ENCODE peak calls at places on chromosomes 12 and 14, in nine cellular contexts. One of them, this sample, is unnamed.

GRCh38 chr14:64680013-64680674 is 24.1 kb upstream of the PLEKHG3 start:
- DNase-seq in ELR: no peak
- DNase-seq in fibroblast of gingiva: no peak
- DNase-seq in NCI-H460: no peak
- DNase-seq in stimulated activated CD4-positive, alpha-beta T cell treated with anti-CD3 and anti-CD28 coated beads, Interleukin-12 subunit alpha, Interleukin-12 subunit beta, amount 100 ng/mL, for 24 hours: no peak
- DNase-seq in astrocyte of the spinal cord: no peak
- DNase-seq in AG04450: no peak
- DNase-seq in GOT3: peak; percentile 0
- DNase-seq in stimulated activated CD8-positive, alpha-beta memory T cell treated with anti-CD3 and anti-CD28 coated beads, Interleukin-12 subunit alpha, Interleukin-12 subunit beta, amount 100 ng/mL, for 4 hours: no peak
- DNase-seq in this sample: no peak

GRCh38 chr12:111409403-111410228 is 3.9 kb downstream of the SH2B3 start:
- DNase-seq in ELR: peak; percentile 93
- DNase-seq in fibroblast of gingiva: peak; percentile 88
- DNase-seq in NCI-H460: peak; percentile 91
- DNase-seq in stimulated activated CD4-positive, alpha-beta T cell treated with anti-CD3 and anti-CD28 coated beads, Interleukin-12 subunit alpha, Interleukin-12 subunit beta, amount 100 ng/mL, for 24 hours: no peak
- DNase-seq in astrocyte of the spinal cord: peak; percentile 90
- DNase-seq in AG04450: no peak
- DNase-seq in GOT3: no peak
- DNase-seq in stimulated activated CD8-positive, alpha-beta memory T cell treated with anti-CD3 and anti-CD28 coated beads, Interleukin-12 subunit alpha, Interleukin-12 subunit beta, amount 100 ng/mL, for 4 hours: no peak
- DNase-seq in this sample: no peak

GRCh38 chr12:130351331-130351730 is 13.6 kb downstream of the PIWIL1 start:
- DNase-seq in ELR: no peak
- DNase-seq in fibroblast of gingiva: no peak
- DNase-seq in NCI-H460: no peak
- DNase-seq in stimulated activated CD4-positive, alpha-beta T cell treated with anti-CD3 and anti-CD28 coated beads, Interleukin-12 subunit alpha, Interleukin-12 subunit beta, amount 100 ng/mL, for 24 hours: no peak
- DNase-seq in astrocyte of the spinal cord: no peak
- DNase-seq in AG04450: no peak
- DNase-seq in GOT3: no peak
- DNase-seq in stimulated activated CD8-positive, alpha-beta memory T cell treated with anti-CD3 and anti-CD28 coated beads, Interleukin-12 subunit alpha, Interleukin-12 subunit beta, amount 100 ng/mL, for 4 hours: no peak
- DNase-seq in this sample: no peak

GRCh38 chr12:48796976-48797375 is 8.1 kb upstream of the ADCY6 start:
- DNase-seq in ELR: peak; percentile 44
- DNase-seq in fibroblast of gingiva: no peak
- DNase-seq in NCI-H460: no peak
- DNase-seq in stimulated activated CD4-positive, alpha-beta T cell treated with anti-CD3 and anti-CD28 coated beads, Interleukin-12 subunit alpha, Interleukin-12 subunit beta, amount 100 ng/mL, for 24 hours: no peak
- DNase-seq in astrocyte of the spinal cord: no peak
- DNase-seq in AG04450: no peak
- DNase-seq in GOT3: no peak
- DNase-seq in stimulated activated CD8-positive, alpha-beta memory T cell treated with anti-CD3 and anti-CD28 coated beads, Interleukin-12 subunit alpha, Interleukin-12 subunit beta, amount 100 ng/mL, for 4 hours: no peak
- DNase-seq in this sample: no peak

GRCh38 chr12:122106891-122107660 is 28.5 kb downstream of the MLXIP start:
- DNase-seq in ELR: peak; percentile 88
- DNase-seq in fibroblast of gingiva: no peak
- DNase-seq in NCI-H460: no peak
- DNase-seq in stimulated activated CD4-positive, alpha-beta T cell treated with anti-CD3 and anti-CD28 coated beads, Interleukin-12 subunit alpha, Interleukin-12 subunit beta, amount 100 ng/mL, for 24 hours: no peak
- DNase-seq in astrocyte of the spinal cord: peak; percentile 86
- DNase-seq in AG04450: no peak
- DNase-seq in GOT3: no peak
- DNase-seq in stimulated activated CD8-positive, alpha-beta memory T cell treated with anti-CD3 and anti-CD28 coated beads, Interleukin-12 subunit alpha, Interleukin-12 subunit beta, amount 100 ng/mL, for 4 hours: no peak
- DNase-seq in this sample: no peak

GRCh38 chr12:57813111-57813970 is 5.2 kb downstream of the AVIL start:
- DNase-seq in ELR: no peak
- DNase-seq in fibroblast of gingiva: no peak
- DNase-seq in NCI-H460: no peak
- DNase-seq in stimulated activated CD4-positive, alpha-beta T cell treated with anti-CD3 and anti-CD28 coated beads, Interleukin-12 subunit alpha, Interleukin-12 subunit beta, amount 100 ng/mL, for 24 hours: no peak
- DNase-seq in astrocyte of the spinal cord: peak; percentile 28
- DNase-seq in AG04450: no peak
- DNase-seq in GOT3: no peak
- DNase-seq in stimulated activated CD8-positive, alpha-beta memory T cell treated with anti-CD3 and anti-CD28 coated beads, Interleukin-12 subunit alpha, Interleukin-12 subunit beta, amount 100 ng/mL, for 4 hours: no peak
- DNase-seq in this sample: no peak

GRCh38 chr12:109951136-109951535 is 45.0 kb downstream of the GIT2 start:
- DNase-seq in ELR: peak; percentile 95
- DNase-seq in fibroblast of gingiva: peak; percentile 50
- DNase-seq in NCI-H460: no peak
- DNase-seq in stimulated activated CD4-positive, alpha-beta T cell treated with anti-CD3 and anti-CD28 coated beads, Interleukin-12 subunit alpha, Interleukin-12 subunit beta, amount 100 ng/mL, for 24 hours: no peak
- DNase-seq in astrocyte of the spinal cord: peak; percentile 89
- DNase-seq in AG04450: peak; percentile 78
- DNase-seq in GOT3: no peak
- DNase-seq in stimulated activated CD8-positive, alpha-beta memory T cell treated with anti-CD3 and anti-CD28 coated beads, Interleukin-12 subunit alpha, Interleukin-12 subunit beta, amount 100 ng/mL, for 4 hours: no peak
- DNase-seq in this sample: no peak

GRCh38 chr12:100356646-100357223 is at the start of gene SLC17A8:
- DNase-seq in ELR: no peak
- DNase-seq in fibroblast of gingiva: no peak
- DNase-seq in NCI-H460: no peak
- DNase-seq in stimulated activated CD4-positive, alpha-beta T cell treated with anti-CD3 and anti-CD28 coated beads, Interleukin-12 subunit alpha, Interleukin-12 subunit beta, amount 100 ng/mL, for 24 hours: no peak
- DNase-seq in astrocyte of the spinal cord: no peak
- DNase-seq in AG04450: no peak
- DNase-seq in GOT3: no peak
- DNase-seq in stimulated activated CD8-positive, alpha-beta memory T cell treated with anti-CD3 and anti-CD28 coated beads, Interleukin-12 subunit alpha, Interleukin-12 subunit beta, amount 100 ng/mL, for 4 hours: no peak
- DNase-seq in this sample: no peak

GRCh38 chr12:47280543-47281330 is 201.0 kb upstream of the AMIGO2 start:
- DNase-seq in ELR: no peak
- DNase-seq in fibroblast of gingiva: no peak
- DNase-seq in NCI-H460: no peak
- DNase-seq in stimulated activated CD4-positive, alpha-beta T cell treated with anti-CD3 and anti-CD28 coated beads, Interleukin-12 subunit alpha, Interleukin-12 subunit beta, amount 100 ng/mL, for 24 hours: no peak
- DNase-seq in astrocyte of the spinal cord: no peak
- DNase-seq in AG04450: no peak
- DNase-seq in GOT3: no peak
- DNase-seq in stimulated activated CD8-positive, alpha-beta memory T cell treated with anti-CD3 and anti-CD28 coated beads, Interleukin-12 subunit alpha, Interleukin-12 subunit beta, amount 100 ng/mL, for 4 hours: no peak
- DNase-seq in this sample: no peak

GRCh38 chr12:67546718-67547117 is 101.8 kb upstream of the DYRK2 start:
- DNase-seq in ELR: no peak
- DNase-seq in fibroblast of gingiva: no peak
- DNase-seq in NCI-H460: no peak
- DNase-seq in stimulated activated CD4-positive, alpha-beta T cell treated with anti-CD3 and anti-CD28 coated beads, Interleukin-12 subunit alpha, Interleukin-12 subunit beta, amount 100 ng/mL, for 24 hours: no peak
- DNase-seq in astrocyte of the spinal cord: no peak
- DNase-seq in AG04450: no peak
- DNase-seq in GOT3: no peak
- DNase-seq in stimulated activated CD8-positive, alpha-beta memory T cell treated with anti-CD3 and anti-CD28 coated beads, Interleukin-12 subunit alpha, Interleukin-12 subunit beta, amount 100 ng/mL, for 4 hours: no peak
- DNase-seq in this sample: no peak

GRCh38 chr14:61257469-61258057 is 23.6 kb downstream of the TMEM30B start:
- DNase-seq in ELR: no peak
- DNase-seq in fibroblast of gingiva: no peak
- DNase-seq in NCI-H460: no peak
- DNase-seq in stimulated activated CD4-positive, alpha-beta T cell treated with anti-CD3 and anti-CD28 coated beads, Interleukin-12 subunit alpha, Interleukin-12 subunit beta, amount 100 ng/mL, for 24 hours: no peak
- DNase-seq in astrocyte of the spinal cord: no peak
- DNase-seq in AG04450: no peak
- DNase-seq in GOT3: no peak
- DNase-seq in stimulated activated CD8-positive, alpha-beta memory T cell treated with anti-CD3 and anti-CD28 coated beads, Interleukin-12 subunit alpha, Interleukin-12 subunit beta, amount 100 ng/mL, for 4 hours: no peak
- DNase-seq in this sample: no peak

GRCh38 chr12:13362260-13362841 is 165.8 kb downstream of the EMP1 start:
- DNase-seq in ELR: peak; percentile 73
- DNase-seq in fibroblast of gingiva: peak; percentile 38
- DNase-seq in NCI-H460: peak; percentile 46
- DNase-seq in stimulated activated CD4-positive, alpha-beta T cell treated with anti-CD3 and anti-CD28 coated beads, Interleukin-12 subunit alpha, Interleukin-12 subunit beta, amount 100 ng/mL, for 24 hours: peak; percentile 55
- DNase-seq in astrocyte of the spinal cord: peak; percentile 53
- DNase-seq in AG04450: no peak
- DNase-seq in GOT3: no peak
- DNase-seq in stimulated activated CD8-positive, alpha-beta memory T cell treated with anti-CD3 and anti-CD28 coated beads, Interleukin-12 subunit alpha, Interleukin-12 subunit beta, amount 100 ng/mL, for 4 hours: no peak
- DNase-seq in this sample: no peak

GRCh38 chr12:120528861-120529525 is at the start of gene COQ5:
- DNase-seq in ELR: peak; percentile 91
- DNase-seq in fibroblast of gingiva: peak; percentile 83
- DNase-seq in NCI-H460: peak; percentile 82
- DNase-seq in stimulated activated CD4-positive, alpha-beta T cell treated with anti-CD3 and anti-CD28 coated beads, Interleukin-12 subunit alpha, Interleukin-12 subunit beta, amount 100 ng/mL, for 24 hours: peak; percentile 81
- DNase-seq in astrocyte of the spinal cord: peak; percentile 88
- DNase-seq in AG04450: peak; percentile 52
- DNase-seq in GOT3: peak; percentile 64
- DNase-seq in stimulated activated CD8-positive, alpha-beta memory T cell treated with anti-CD3 and anti-CD28 coated beads, Interleukin-12 subunit alpha, Interleukin-12 subunit beta, amount 100 ng/mL, for 4 hours: peak; percentile 71
- DNase-seq in this sample: peak; percentile 82

GRCh38 chr12:120267736-120268135 is 2.2 kb upstream of the PXN start:
- DNase-seq in ELR: no peak
- DNase-seq in fibroblast of gingiva: no peak
- DNase-seq in NCI-H460: no peak
- DNase-seq in stimulated activated CD4-positive, alpha-beta T cell treated with anti-CD3 and anti-CD28 coated beads, Interleukin-12 subunit alpha, Interleukin-12 subunit beta, amount 100 ng/mL, for 24 hours: no peak
- DNase-seq in astrocyte of the spinal cord: no peak
- DNase-seq in AG04450: no peak
- DNase-seq in GOT3: no peak
- DNase-seq in stimulated activated CD8-positive, alpha-beta memory T cell treated with anti-CD3 and anti-CD28 coated beads, Interleukin-12 subunit alpha, Interleukin-12 subunit beta, amount 100 ng/mL, for 4 hours: no peak
- DNase-seq in this sample: no peak

GRCh38 chr14:72243309-72243708 is 311.1 kb downstream of the RGS6 start:
- DNase-seq in ELR: no peak
- DNase-seq in fibroblast of gingiva: no peak
- DNase-seq in NCI-H460: no peak
- DNase-seq in stimulated activated CD4-positive, alpha-beta T cell treated with anti-CD3 and anti-CD28 coated beads, Interleukin-12 subunit alpha, Interleukin-12 subunit beta, amount 100 ng/mL, for 24 hours: no peak
- DNase-seq in astrocyte of the spinal cord: no peak
- DNase-seq in AG04450: no peak
- DNase-seq in GOT3: no peak
- DNase-seq in stimulated activated CD8-positive, alpha-beta memory T cell treated with anti-CD3 and anti-CD28 coated beads, Interleukin-12 subunit alpha, Interleukin-12 subunit beta, amount 100 ng/mL, for 4 hours: no peak
- DNase-seq in this sample: no peak

GRCh38 chr12:104457746-104458644 is 1.2 kb downstream of the CHST11 start:
- DNase-seq in ELR: peak; percentile 43
- DNase-seq in fibroblast of gingiva: no peak
- DNase-seq in NCI-H460: no peak
- DNase-seq in stimulated activated CD4-positive, alpha-beta T cell treated with anti-CD3 and anti-CD28 coated beads, Interleukin-12 subunit alpha, Interleukin-12 subunit beta, amount 100 ng/mL, for 24 hours: peak; percentile 43
- DNase-seq in astrocyte of the spinal cord: no peak
- DNase-seq in AG04450: no peak
- DNase-seq in GOT3: no peak
- DNase-seq in stimulated activated CD8-positive, alpha-beta memory T cell treated with anti-CD3 and anti-CD28 coated beads, Interleukin-12 subunit alpha, Interleukin-12 subunit beta, amount 100 ng/mL, for 4 hours: no peak
- DNase-seq in this sample: peak; percentile 62